ENCODE peak calls at places on chromosomes 11 and 22, in seven cellular contexts. One of them, this sample, is unnamed.

GRCh38 chr11:83019888-83020579 is 51.7 kb downstream of the RAB30 start:
- DNase-seq in activated effector memory CD4-positive, alpha-beta T cell treated with Interleukin-2 at 50 U/mL for 16 hours: no peak
- DNase-seq in NCI-H774: no peak
- DNase-seq in fibroblast of the aortic adventitia: no peak
- DNase-seq in GM20000: no peak
- DNase-seq in M059J: no peak
- DNase-seq in NCI-H460: no peak
- DNase-seq in this sample: no peak

GRCh38 chr11:14413307-14414072 is 54.5 kb upstream of the RRAS2 start:
- DNase-seq in GM20000: no peak
- DNase-seq in fibroblast of the aortic adventitia: peak
- DNase-seq in NCI-H774: no peak
- DNase-seq in NCI-H460: no peak
- DNase-seq in M059J: peak
- DNase-seq in activated effector memory CD4-positive, alpha-beta T cell treated with Interleukin-2 at 50 U/mL for 16 hours: no peak
- DNase-seq in this sample: peak

GRCh38 chr22:32545801-32546200 is 71.2 kb downstream of the FBXO7 start:
- DNase-seq in M059J: peak
- DNase-seq in GM20000: no peak
- DNase-seq in fibroblast of the aortic adventitia: peak
- DNase-seq in NCI-H774: no peak
- DNase-seq in activated effector memory CD4-positive, alpha-beta T cell treated with Interleukin-2 at 50 U/mL for 16 hours: no peak
- DNase-seq in NCI-H460: no peak
- DNase-seq in this sample: peak

GRCh38 chr22:38214248-38215056 is 12.7 kb downstream of the MAFF start:
- DNase-seq in NCI-H460: no peak
- DNase-seq in M059J: no peak
- DNase-seq in NCI-H774: no peak
- DNase-seq in GM20000: peak
- DNase-seq in fibroblast of the aortic adventitia: peak
- DNase-seq in activated effector memory CD4-positive, alpha-beta T cell treated with Interleukin-2 at 50 U/mL for 16 hours: peak
- DNase-seq in this sample: no peak

GRCh38 chr22:36734171-36735058 is 30.9 kb upstream of the CACNG2 start:
- DNase-seq in NCI-H460: no peak
- DNase-seq in activated effector memory CD4-positive, alpha-beta T cell treated with Interleukin-2 at 50 U/mL for 16 hours: no peak
- DNase-seq in fibroblast of the aortic adventitia: peak
- DNase-seq in GM20000: peak
- DNase-seq in NCI-H774: no peak
- DNase-seq in M059J: peak
- DNase-seq in this sample: peak

GRCh38 chr11:87454246-87454645 is 416.5 kb downstream of the TMEM135 start:
- DNase-seq in fibroblast of the aortic adventitia: no peak
- DNase-seq in GM20000: peak
- DNase-seq in NCI-H774: no peak
- DNase-seq in NCI-H460: no peak
- DNase-seq in M059J: no peak
- DNase-seq in activated effector memory CD4-positive, alpha-beta T cell treated with Interleukin-2 at 50 U/mL for 16 hours: no peak
- DNase-seq in this sample: no peak

GRCh38 chr11:68821670-68822069 is 20.0 kb downstream of the CPT1A start:
- DNase-seq in NCI-H774: no peak
- DNase-seq in fibroblast of the aortic adventitia: no peak
- DNase-seq in M059J: no peak
- DNase-seq in activated effector memory CD4-positive, alpha-beta T cell treated with Interleukin-2 at 50 U/mL for 16 hours: no peak
- DNase-seq in GM20000: no peak
- DNase-seq in NCI-H460: no peak
- DNase-seq in this sample: no peak

GRCh38 chr11:34641456-34641855 is 20.6 kb downstream of the EHF start:
- DNase-seq in NCI-H460: no peak
- DNase-seq in fibroblast of the aortic adventitia: no peak
- DNase-seq in GM20000: no peak
- DNase-seq in activated effector memory CD4-positive, alpha-beta T cell treated with Interleukin-2 at 50 U/mL for 16 hours: no peak
- DNase-seq in NCI-H774: no peak
- DNase-seq in M059J: no peak
- DNase-seq in this sample: no peak

GRCh38 chr11:91194551-91194950 is 971.7 kb upstream of the CHORDC1 start:
- DNase-seq in M059J: no peak
- DNase-seq in GM20000: no peak
- DNase-seq in NCI-H460: no peak
- DNase-seq in NCI-H774: no peak
- DNase-seq in activated effector memory CD4-positive, alpha-beta T cell treated with Interleukin-2 at 50 U/mL for 16 hours: no peak
- DNase-seq in fibroblast of the aortic adventitia: no peak
- DNase-seq in this sample: no peak

GRCh38 chr11:130601141-130601540 is 152.7 kb downstream of the ADAMTS15 start:
- DNase-seq in NCI-H460: no peak
- DNase-seq in M059J: no peak
- DNase-seq in fibroblast of the aortic adventitia: peak
- DNase-seq in GM20000: peak
- DNase-seq in NCI-H774: no peak
- DNase-seq in activated effector memory CD4-positive, alpha-beta T cell treated with Interleukin-2 at 50 U/mL for 16 hours: no peak
- DNase-seq in this sample: peak

GRCh38 chr22:25774575-25775026 is 32.6 kb downstream of the MYO18B start:
- DNase-seq in fibroblast of the aortic adventitia: no peak
- DNase-seq in NCI-H460: no peak
- DNase-seq in activated effector memory CD4-positive, alpha-beta T cell treated with Interleukin-2 at 50 U/mL for 16 hours: no peak
- DNase-seq in M059J: no peak
- DNase-seq in NCI-H774: no peak
- DNase-seq in GM20000: peak
- DNase-seq in this sample: no peak

GRCh38 chr11:47337229-47337924 is 15.1 kb downstream of the MYBPC3 start:
- DNase-seq in activated effector memory CD4-positive, alpha-beta T cell treated with Interleukin-2 at 50 U/mL for 16 hours: no peak
- DNase-seq in fibroblast of the aortic adventitia: no peak
- DNase-seq in M059J: no peak
- DNase-seq in NCI-H460: peak
- DNase-seq in NCI-H774: no peak
- DNase-seq in GM20000: no peak
- DNase-seq in this sample: no peak

GRCh38 chr11:20669833-20670684 is 673 bp downstream of the NELL1 start:
- DNase-seq in activated effector memory CD4-positive, alpha-beta T cell treated with Interleukin-2 at 50 U/mL for 16 hours: no peak
- DNase-seq in fibroblast of the aortic adventitia: no peak
- DNase-seq in NCI-H460: no peak
- DNase-seq in NCI-H774: no peak
- DNase-seq in M059J: no peak
- DNase-seq in GM20000: peak
- DNase-seq in this sample: no peak

GRCh38 chr22:48746789-48747425 is 1080.8 kb downstream of the BRD1 start:
- DNase-seq in NCI-H774: no peak
- DNase-seq in GM20000: no peak
- DNase-seq in activated effector memory CD4-positive, alpha-beta T cell treated with Interleukin-2 at 50 U/mL for 16 hours: no peak
- DNase-seq in fibroblast of the aortic adventitia: no peak
- DNase-seq in M059J: no peak
- DNase-seq in NCI-H460: no peak
- DNase-seq in this sample: no peak

GRCh38 chr11:35235944-35236666 is 97.1 kb downstream of the CD44 start:
- DNase-seq in GM20000: no peak
- DNase-seq in NCI-H774: no peak
- DNase-seq in fibroblast of the aortic adventitia: peak
- DNase-seq in activated effector memory CD4-positive, alpha-beta T cell treated with Interleukin-2 at 50 U/mL for 16 hours: peak
- DNase-seq in NCI-H460: no peak
- DNase-seq in M059J: peak
- DNase-seq in this sample: peak

GRCh38 chr11:44952082-44952481 is 1.4 kb upstream of the TP53I11 start:
- DNase-seq in GM20000: no peak
- DNase-seq in activated effector memory CD4-positive, alpha-beta T cell treated with Interleukin-2 at 50 U/mL for 16 hours: no peak
- DNase-seq in fibroblast of the aortic adventitia: no peak
- DNase-seq in M059J: no peak
- DNase-seq in NCI-H460: no peak
- DNase-seq in NCI-H774: no peak
- DNase-seq in this sample: no peak

GRCh38 chr11:116500833-116501622 is 271.8 kb downstream of the BUD13 start:
- DNase-seq in NCI-H774: peak
- DNase-seq in GM20000: no peak
- DNase-seq in fibroblast of the aortic adventitia: no peak
- DNase-seq in M059J: no peak
- DNase-seq in activated effector memory CD4-positive, alpha-beta T cell treated with Interleukin-2 at 50 U/mL for 16 hours: no peak
- DNase-seq in NCI-H460: no peak
- DNase-seq in this sample: no peak

GRCh38 chr11:122791411-122791810 is 46.9 kb upstream of the CRTAM start:
- DNase-seq in NCI-H460: no peak
- DNase-seq in NCI-H774: no peak
- DNase-seq in activated effector memory CD4-positive, alpha-beta T cell treated with Interleukin-2 at 50 U/mL for 16 hours: no peak
- DNase-seq in GM20000: no peak
- DNase-seq in fibroblast of the aortic adventitia: peak
- DNase-seq in M059J: peak
- DNase-seq in this sample: peak

GRCh38 chr11:1119282-1120146 is 38.2 kb upstream of the MUC5AC start:
- DNase-seq in activated effector memory CD4-positive, alpha-beta T cell treated with Interleukin-2 at 50 U/mL for 16 hours: no peak
- DNase-seq in fibroblast of the aortic adventitia: no peak
- DNase-seq in M059J: no peak
- DNase-seq in NCI-H460: no peak
- DNase-seq in GM20000: no peak
- DNase-seq in NCI-H774: no peak
- DNase-seq in this sample: no peak

GRCh38 chr22:37843746-37844089 is 416 bp downstream of the ANKRD54 start:
- DNase-seq in M059J: no peak
- DNase-seq in GM20000: peak
- DNase-seq in NCI-H460: no peak
- DNase-seq in fibroblast of the aortic adventitia: no peak
- DNase-seq in NCI-H774: no peak
- DNase-seq in activated effector memory CD4-positive, alpha-beta T cell treated with Interleukin-2 at 50 U/mL for 16 hours: no peak
- DNase-seq in this sample: no peak

GRCh38 chr11:34936945-34937344 is 20.5 kb downstream of the PDHX start:
- DNase-seq in NCI-H774: no peak
- DNase-seq in NCI-H460: no peak
- DNase-seq in fibroblast of the aortic adventitia: no peak
- DNase-seq in activated effector memory CD4-positive, alpha-beta T cell treated with Interleukin-2 at 50 U/mL for 16 hours: no peak
- DNase-seq in GM20000: no peak
- DNase-seq in M059J: no peak
- DNase-seq in this sample: no peak

GRCh38 chr22:49032821-49033220 is 794.9 kb downstream of the BRD1 start:
- DNase-seq in activated effector memory CD4-positive, alpha-beta T cell treated with Interleukin-2 at 50 U/mL for 16 hours: no peak
- DNase-seq in NCI-H774: no peak
- DNase-seq in NCI-H460: no peak
- DNase-seq in fibroblast of the aortic adventitia: no peak
- DNase-seq in GM20000: no peak
- DNase-seq in M059J: no peak
- DNase-seq in this sample: no peak

GRCh38 chr11:28481673-28482480 is 373.7 kb downstream of the METTL15 start:
- DNase-seq in M059J: no peak
- DNase-seq in GM20000: no peak
- DNase-seq in fibroblast of the aortic adventitia: no peak
- DNase-seq in activated effector memory CD4-positive, alpha-beta T cell treated with Interleukin-2 at 50 U/mL for 16 hours: no peak
- DNase-seq in NCI-H774: no peak
- DNase-seq in NCI-H460: no peak
- DNase-seq in this sample: no peak

GRCh38 chr22:50319503-50319951 is 7.3 kb downstream of the DENND6B start:
- DNase-seq in NCI-H774: no peak
- DNase-seq in M059J: no peak
- DNase-seq in activated effector memory CD4-positive, alpha-beta T cell treated with Interleukin-2 at 50 U/mL for 16 hours: no peak
- DNase-seq in GM20000: peak
- DNase-seq in fibroblast of the aortic adventitia: no peak
- DNase-seq in NCI-H460: no peak
- DNase-seq in this sample: no peak

This sample was measured in EL.